ENCODE peak calls at places on chromosome 14, in seven cellular contexts. T is fibroblast of the aortic adventitia; S is stimulated activated CD8-positive, alpha-beta memory T cell treated with anti-CD3 and anti-CD28 coated beads, Interleukin-15, amount 100 ng/mL, for 24 hours; H is left kidney; Q is renal cortical epithelial cell; B is left ventricle myocardium inferior; O is stimulated activated CD4-positive, alpha-beta T cell treated with anti-CD3 and anti-CD28 coated beads, Interleukin-12 subunit alpha, Interleukin-12 subunit beta, amount 100 ng/mL, for 4 hours. F is an unnamed sample.

GRCh38 chr14:72503271-72503670 is 390.6 kb downstream of the DPF3 start:
- DNase-seq in H (no peak), B (no peak), T (no peak), S (no peak), O (no peak), Q (no peak), F (no peak)

GRCh38 chr14:56092761-56093160 is 25.4 kb upstream of the PELI2 start:
- DNase-seq in Q (peak; percentile 68), T (peak; percentile 21), S (no peak), B (no peak), O (no peak), H (no peak), F (no peak)

GRCh38 chr14:88868558-88869159 is 44.2 kb downstream of the TTC8 start:
- DNase-seq in O (no peak), S (no peak), B (no peak), Q (peak; percentile 64), T (peak; percentile 34), H (peak; percentile 58), F (no peak)

GRCh38 chr14:77268989-77269595 is 1.9 kb downstream of the NGB start:
- DNase-seq in O (no peak), H (peak; percentile 21), Q (no peak), B (no peak), T (no peak), S (no peak), F (no peak)

GRCh38 chr14:52266782-52267181 is 716 bp upstream of the PTGDR start:
- DNase-seq in H (no peak), T (peak; percentile 87), B (no peak), Q (no peak), S (no peak), O (no peak), F (no peak)

GRCh38 chr14:37170237-37170636 is 2.2 kb downstream of the SLC25A21 start:
- DNase-seq in H (no peak), B (no peak), T (no peak), Q (peak; percentile 2), S (no peak), O (no peak), F (no peak)

GRCh38 chr14:71665781-71666180 is 266.4 kb upstream of the RGS6 start:
- DNase-seq in H (no peak), S (no peak), Q (no peak), B (no peak), O (no peak), T (peak; percentile 33), F (no peak)

GRCh38 chr14:86505808-86506207 is 975.9 kb downstream of the FLRT2 start:
- DNase-seq in O (no peak), Q (no peak), S (no peak), B (no peak), T (no peak), H (no peak), F (no peak)

GRCh38 chr14:65927871-65928270 is 515.3 kb downstream of the FUT8 start:
- DNase-seq in T (no peak), O (peak; percentile 61), B (no peak), H (peak; percentile 73), S (peak; percentile 25), Q (peak; percentile 8), F (peak; percentile 71)

GRCh38 chr14:55458800-55459577 is 18.6 kb upstream of the TBPL2 start:
- DNase-seq in H (no peak), S (no peak), O (no peak), Q (peak; percentile 79), T (peak; percentile 51), B (no peak), F (no peak)

GRCh38 chr14:32622742-32623141 is 293.6 kb downstream of the AKAP6 start:
- DNase-seq in H (no peak), Q (no peak), T (no peak), B (no peak), O (no peak), S (no peak), F (no peak)

GRCh38 chr14:78673845-78674244 is 503.7 kb downstream of the NRXN3 start:
- DNase-seq in T (no peak), B (no peak), Q (no peak), H (no peak), S (no peak), O (no peak), F (no peak)

GRCh38 chr14:25121342-25122129 is 71.6 kb upstream of the STXBP6 start:
- DNase-seq in B (no peak), H (no peak), S (no peak), O (no peak), T (peak; percentile 93), Q (peak; percentile 11), F (no peak)

GRCh38 chr14:73785336-73785833 is 66.2 kb upstream of the PTGR2 start:
- DNase-seq in O (no peak), B (no peak), Q (peak; percentile 77), H (peak; percentile 81), T (peak; percentile 91), S (no peak), F (no peak)

GRCh38 chr14:23861666-23862065 is 91.9 kb upstream of the DHRS4 start:
- DNase-seq in T (peak; percentile 10), S (no peak), H (peak; percentile 31), B (no peak), Q (no peak), O (no peak), F (peak; percentile 24)

GRCh38 chr14:94681300-94682060 is 69.3 kb downstream of the SERPINA3 start:
- DNase-seq in T (peak; percentile 53), B (no peak), O (no peak), S (no peak), H (peak; percentile 46), Q (peak; percentile 53), F (no peak)

GRCh38 chr14:22326001-22326400 is 263.0 kb downstream of the DAD1 start:
- DNase-seq in H (no peak), T (no peak), Q (no peak), S (no peak), B (no peak), O (no peak), F (no peak)

GRCh38 chr14:105473677-105474477 is 744 bp upstream of the CRIP2 start:
- DNase-seq in T (peak; percentile 67), B (peak; percentile 97), O (peak; percentile 63), S (no peak), Q (peak; percentile 86), H (peak; percentile 99), F (peak; percentile 79)

GRCh38 chr14:37708481-37708880 is 113.1 kb downstream of the TTC6 start:
- DNase-seq in B (no peak), H (no peak), O (no peak), Q (no peak), T (no peak), S (no peak), F (no peak)

GRCh38 chr14:89386214-89386886 is 30.7 kb downstream of the FOXN3 start:
- DNase-seq in B (no peak), Q (peak; percentile 55), O (no peak), H (peak; percentile 21), T (no peak), S (no peak), F (no peak)

GRCh38 chr14:55146425-55146824 is 17.4 kb downstream of the LGALS3 start:
- DNase-seq in S (no peak), T (no peak), H (no peak), B (no peak), Q (no peak), O (no peak), F (no peak)

GRCh38 chr14:51547260-51547659 is 104.5 kb upstream of the FRMD6 start:
- DNase-seq in Q (peak; percentile 98), T (peak; percentile 100), B (no peak), H (peak; percentile 47), O (no peak), S (no peak), F (no peak)